ENCODE peak calls at places on chromosomes 1 and 21, in nine cellular contexts. L is B cell, D is progenitor cell of endocrine pancreas, O is HFFc6, Q is OCI-LY7, E is tibial artery, K is right atrium auricular region, W is GM20000, H is A549. U is an unnamed sample.

GRCh38 chr1:38728176-38728908 is 131.2 kb downstream of the RRAGC start:
- DNase-seq in D (no peak), K (peak), E (peak), O (peak), Q (no peak), L (no peak), W (no peak), H (no peak), U (no peak)

GRCh38 chr1:9877962-9878361 is 32.1 kb downstream of the CTNNBIP1 start:
- DNase-seq in D (no peak), L (no peak), Q (no peak), H (no peak), E (no peak), O (no peak), K (no peak), W (no peak), U (no peak)

GRCh38 chr21:45301521-45302081 is 13.9 kb upstream of the POFUT2 start:
- DNase-seq in D (no peak), W (no peak), K (no peak), E (no peak), L (no peak), O (no peak), Q (no peak), H (no peak), U (no peak)

GRCh38 chr1:171833091-171833822 is 8.0 kb upstream of the DNM3 start:
- DNase-seq in Q (no peak), K (no peak), D (no peak), O (no peak), L (no peak), E (no peak), H (no peak), W (no peak), U (no peak)

GRCh38 chr1:56547977-56548376 is 31.4 kb downstream of the PLPP3 start:
- DNase-seq in L (no peak), W (no peak), Q (no peak), E (peak), H (no peak), O (no peak), D (no peak), K (no peak), U (no peak)

GRCh38 chr1:54291276-54292014 is 91.5 kb downstream of the MRPL37 start:
- DNase-seq in E (no peak), W (no peak), Q (no peak), K (no peak), D (no peak), L (no peak), H (no peak), O (no peak), U (no peak)

GRCh38 chr1:55211909-55212308 is 3.3 kb downstream of the USP24 start:
- DNase-seq in W (peak), L (peak), O (no peak), H (no peak), Q (peak), K (no peak), E (no peak), D (no peak), U (no peak)

GRCh38 chr1:164702216-164702615 is 143.2 kb downstream of the PBX1 start:
- DNase-seq in E (no peak), L (no peak), Q (no peak), W (no peak), K (no peak), O (peak), H (peak), D (no peak), U (no peak)

GRCh38 chr1:58907398-58907797 is 123.6 kb upstream of the JUN start:
- DNase-seq in L (no peak), O (no peak), H (no peak), D (no peak), Q (no peak), W (no peak), K (peak), E (no peak), U (no peak)

GRCh38 chr21:43345746-43346409 is 81.1 kb downstream of the SIK1 start:
- DNase-seq in D (no peak), E (no peak), K (no peak), O (peak), H (peak), W (no peak), L (no peak), Q (no peak), U (no peak)

DNA sequence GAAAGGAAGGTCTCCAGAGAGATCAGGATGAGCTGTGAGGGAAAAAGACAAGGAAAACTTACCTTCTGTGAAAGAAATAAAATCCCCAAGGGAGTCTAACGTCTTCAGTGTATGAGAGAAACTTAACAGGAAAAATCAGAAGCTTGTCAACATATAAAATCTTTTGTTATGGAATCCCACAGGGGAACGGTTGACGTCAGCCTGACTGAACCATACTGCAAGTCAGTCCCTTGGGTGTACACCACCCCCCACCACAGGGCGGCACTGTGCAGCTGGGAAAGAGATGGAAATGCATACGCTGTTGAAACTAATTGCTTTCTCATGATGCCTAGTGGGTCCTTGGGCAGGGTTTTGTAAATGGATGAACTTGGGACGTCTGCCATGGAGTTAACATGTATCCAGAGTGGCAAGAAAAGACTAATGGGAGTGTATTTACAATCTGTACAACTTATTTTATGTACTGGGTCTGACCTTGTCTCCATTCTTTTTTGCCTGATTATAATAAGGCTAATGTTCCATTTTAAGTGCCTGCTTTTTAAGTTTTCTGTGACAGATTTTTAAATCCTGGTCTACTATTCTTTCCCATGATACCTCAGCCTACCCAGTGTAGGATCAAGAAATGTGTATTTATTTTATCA is 22.7 kb downstream of the UTP25 start:
- DNase-seq in E (no peak), L (peak), W (peak), H (peak), K (no peak), O (peak), D (peak), Q (peak), U (no peak)
- TF ChIP-seq CTCF in E (peak), L (peak), W (peak), H (peak), K (peak), O (peak), D (peak), Q (peak), U (no peak)

GRCh38 chr1:26744075-26744958 is 43.4 kb upstream of the PIGV start:
- DNase-seq in L (peak), O (peak), K (peak), D (no peak), H (peak), E (peak), Q (peak), W (peak), U (peak)
- TF ChIP-seq CTCF in L (no peak), O (no peak), K (no peak), D (no peak), H (no peak), E (no peak), Q (no peak), W (no peak), U (no peak)

DNA sequence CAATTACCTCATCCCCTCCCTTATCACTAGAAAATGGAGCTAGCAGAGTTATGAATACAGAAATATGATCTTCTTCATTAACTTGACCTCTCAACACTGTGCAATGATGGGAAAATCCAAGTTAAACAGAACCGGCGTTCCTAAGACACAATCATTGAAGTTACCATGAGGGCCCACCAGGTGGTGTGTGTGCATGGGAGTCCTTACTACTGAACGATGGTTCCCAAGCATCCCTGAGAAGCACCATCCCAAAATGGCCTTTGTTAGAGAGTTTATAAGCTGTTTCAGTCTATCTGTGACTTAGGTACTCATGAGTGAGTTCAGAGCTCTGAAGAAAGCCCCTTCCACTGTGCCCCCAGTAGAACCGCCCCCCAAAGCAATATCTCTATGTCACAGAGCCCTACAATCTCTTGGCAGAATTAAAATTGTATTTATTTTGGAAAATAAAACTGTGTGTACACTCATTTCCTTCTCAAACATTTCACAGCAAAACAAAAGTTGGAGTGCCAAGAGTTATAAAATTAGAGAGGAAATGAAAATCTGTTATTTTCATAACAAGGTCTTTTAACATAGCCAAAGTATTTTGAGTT is 56.8 kb downstream of the PLD5 start:
- DNase-seq in K (peak), O (peak), E (peak), L (peak), W (peak), D (peak), Q (peak), H (peak), U (no peak)
- TF ChIP-seq CTCF in K (peak), O (peak), E (peak), L (peak), W (no peak), D (peak), Q (peak), H (peak), U (peak)

GRCh38 chr1:15390667-15391066 is 19.0 kb upstream of the EFHD2 start:
- DNase-seq in W (no peak), Q (no peak), O (no peak), D (no peak), H (no peak), K (no peak), E (no peak), L (no peak), U (no peak)
- TF ChIP-seq CTCF in W (no peak), Q (peak), O (no peak), D (no peak), H (no peak), K (no peak), E (no peak), L (no peak), U (no peak)

GRCh38 chr1:6794164-6794563 is 8.9 kb downstream of the CAMTA1 start:
- DNase-seq in Q (peak), W (peak), E (no peak), O (peak), D (no peak), L (no peak), K (no peak), H (peak), U (no peak)
- TF ChIP-seq CTCF in Q (peak), W (no peak), E (peak), O (peak), D (peak), L (peak), K (peak), H (peak), U (peak)

GRCh38 chr21:20404915-20405314 is 593.3 kb upstream of the NCAM2 start:
- DNase-seq in K (no peak), O (no peak), H (no peak), E (no peak), W (no peak), Q (no peak), D (no peak), L (no peak), U (no peak)
- TF ChIP-seq CTCF in K (no peak), O (no peak), H (no peak), E (no peak), W (no peak), Q (no peak), D (no peak), L (no peak), U (no peak)